ENCODE peak calls at places on chromosomes 7 and 10, in seven cellular contexts. R is NCI-H748 treated with DMSO at 0.1 percent for 48 hours; I is activated CD8-positive, alpha-beta T cell treated with anti-CD3 and anti-CD28 coated beads for 36 hours; F is SK-MEL-5; J is psoas muscle; N is adipocyte; G is EH. D is an unnamed sample.

GRCh38 chr10:72334832-72335393 is 19.8 kb downstream of the DNAJB12 start:
- DNase-seq in N (peak; percentile 64), I (peak; percentile 96), J (peak; percentile 91), F (no peak), R (no peak), G (no peak), D (no peak)

GRCh38 chr7:118907911-118908527 is 683.5 kb downstream of the ANKRD7 start:
- DNase-seq in I (no peak), R (no peak), F (no peak), J (no peak), N (no peak), G (no peak), D (no peak)

GRCh38 chr7:23491502-23491901 is 21.2 kb upstream of the IGF2BP3 start:
- DNase-seq in F (no peak), R (no peak), I (no peak), N (no peak), J (no peak), G (peak; percentile 22), D (no peak)

GRCh38 chr7:33155811-33156210 is 26.4 kb downstream of the BBS9 start:
- DNase-seq in G (peak; percentile 20), J (no peak), I (no peak), F (no peak), R (no peak), N (peak; percentile 74), D (no peak)

GRCh38 chr7:151166629-151167196 is 781 bp downstream of the GBX1 start:
- DNase-seq in G (no peak), I (no peak), N (no peak), R (no peak), J (no peak), F (no peak), D (no peak)

GRCh38 chr10:2079603-2080078 is 342.3 kb upstream of the ADARB2 start:
- DNase-seq in F (no peak), J (no peak), R (no peak), I (no peak), N (no peak), G (no peak), D (no peak)

GRCh38 chr7:46226860-46227259 is 305.8 kb upstream of the IGFBP3 start:
- DNase-seq in G (peak; percentile 21), N (peak; percentile 7), R (no peak), J (no peak), I (no peak), F (no peak), D (no peak)

GRCh38 chr7:157011333-157012112 is 1.1 kb upstream of the MNX1 start:
- DNase-seq in G (no peak), N (no peak), R (peak; percentile 82), I (no peak), J (no peak), F (no peak), D (peak; percentile 81)

GRCh38 chr10:21135396-21135973 is 238.4 kb upstream of the NEBL start:
- DNase-seq in F (no peak), J (no peak), G (no peak), N (no peak), R (no peak), I (no peak), D (no peak)

GRCh38 chr7:89887489-89887888 is 266.8 kb upstream of the STEAP1 start:
- DNase-seq in G (peak; percentile 2), N (no peak), R (no peak), I (no peak), F (peak; percentile 25), J (no peak), D (no peak)

D was measured in NCI-H526 treated with DMSO at 0.1 percent for 48 hours.